ENCODE peak calls at places on chromosomes 5 and 9, in six cellular contexts. L is foreskin fibroblast, J is fibroblast of lung, O is mesothelial cell of epicardium, S is progenitor cell of endocrine pancreas, A is GM20000. D is an unnamed sample.

GRCh38 chr5:131109540-131110255 is 55.4 kb downstream of the HINT1 start:
- DNase-seq in L (peak; percentile 10), J (peak; percentile 55), O (no peak), S (no peak), A (peak; percentile 53), D (peak; percentile 53)

GRCh38 chr5:52063186-52063585 is 679.9 kb downstream of the ISL1 start:
- DNase-seq in L (no peak), J (no peak), O (no peak), S (no peak), A (no peak), D (no peak)

GRCh38 chr5:56169281-56169680 is 63.8 kb downstream of the ANKRD55 start:
- DNase-seq in L (no peak), J (no peak), O (no peak), S (no peak), A (no peak), D (no peak)

GRCh38 chr5:1291611-1292080 is 3.2 kb downstream of the TERT start:
- DNase-seq in L (no peak), J (no peak), O (peak; percentile 31), S (no peak), A (no peak), D (no peak)

GRCh38 chr5:11977904-11978303 is 73.7 kb upstream of the CTNND2 start:
- DNase-seq in L (no peak), J (no peak), O (no peak), S (no peak), A (no peak), D (no peak)

GRCh38 chr9:138008081-138008841 is 130.7 kb downstream of the CACNA1B start:
- DNase-seq in L (no peak), J (no peak), O (peak; percentile 35), S (peak; percentile 7), A (no peak), D (no peak)

GRCh38 chr9:130263601-130264413 is 1.8 kb upstream of the HMCN2 start:
- DNase-seq in L (no peak), J (no peak), O (no peak), S (no peak), A (no peak), D (peak; percentile 4)

GRCh38 chr9:19113964-19114679 is 11.4 kb upstream of the HAUS6 start:
- DNase-seq in L (no peak), J (no peak), O (no peak), S (no peak), A (no peak), D (no peak)

GRCh38 chr5:60312098-60312497 is 387.9 kb downstream of the DEPDC1B start:
- DNase-seq in L (no peak), J (no peak), O (no peak), S (no peak), A (no peak), D (no peak)

GRCh38 chr9:105262497-105262896 is 18.0 kb downstream of the SLC44A1 start:
- DNase-seq in L (no peak), J (no peak), O (no peak), S (no peak), A (no peak), D (no peak)

GRCh38 chr9:86034863-86035734 is 64.3 kb downstream of the GOLM1 start:
- DNase-seq in L (peak; percentile 20), J (peak; percentile 57), O (no peak), S (no peak), A (peak; percentile 48), D (peak; percentile 64)

GRCh38 chr5:6483880-6484382 is 35.3 kb downstream of the UBE2QL1 start:
- DNase-seq in L (no peak), J (no peak), O (no peak), S (no peak), A (peak; percentile 81), D (peak; percentile 86)

GRCh38 chr9:12774861-12775367 is at the start of gene LURAP1L:
- DNase-seq in L (peak; percentile 74), J (peak; percentile 94), O (peak; percentile 42), S (no peak), A (peak; percentile 30), D (peak; percentile 8)

GRCh38 chr5:61504143-61504542 is 172.1 kb downstream of the ZSWIM6 start:
- DNase-seq in L (no peak), J (no peak), O (no peak), S (no peak), A (no peak), D (no peak)

GRCh38 chr9:98885575-98886292 is 58.0 kb upstream of the COL15A1 start:
- DNase-seq in L (no peak), J (no peak), O (no peak), S (no peak), A (no peak), D (no peak)

GRCh38 chr9:112031400-112031799 is 134.8 kb downstream of the UGCG start:
- DNase-seq in L (no peak), J (no peak), O (no peak), S (no peak), A (no peak), D (no peak)

GRCh38 chr9:72476617-72477375 is 44.6 kb upstream of the TMC1 start:
- DNase-seq in L (peak; percentile 80), J (peak; percentile 44), O (no peak), S (no peak), A (no peak), D (no peak)

GRCh38 chr5:157994906-157995519 is 136.1 kb upstream of the CLINT1 start:
- DNase-seq in L (peak; percentile 17), J (peak; percentile 52), O (peak; percentile 60), S (peak; percentile 59), A (peak; percentile 70), D (peak; percentile 63)

GRCh38 chr5:151020304-151021031 is at the start of gene GPX3:
- DNase-seq in L (no peak), J (peak; percentile 53), O (peak; percentile 68), S (peak; percentile 75), A (peak; percentile 69), D (peak; percentile 76)

GRCh38 chr9:8872802-8873201 is 1073.2 kb upstream of the DMAC1 start:
- DNase-seq in L (no peak), J (no peak), O (no peak), S (no peak), A (no peak), D (no peak)

GRCh38 chr9:126690431-126691051 is 76.8 kb downstream of the LMX1B start:
- DNase-seq in L (no peak), J (no peak), O (peak; percentile 80), S (peak; percentile 78), A (peak; percentile 86), D (peak; percentile 79)

GRCh38 chr9:104386425-104387069 is 117.5 kb upstream of the OR13F1 start:
- DNase-seq in L (peak; percentile 1), J (peak; percentile 45), O (no peak), S (no peak), A (no peak), D (peak; percentile 22)

DNA sequence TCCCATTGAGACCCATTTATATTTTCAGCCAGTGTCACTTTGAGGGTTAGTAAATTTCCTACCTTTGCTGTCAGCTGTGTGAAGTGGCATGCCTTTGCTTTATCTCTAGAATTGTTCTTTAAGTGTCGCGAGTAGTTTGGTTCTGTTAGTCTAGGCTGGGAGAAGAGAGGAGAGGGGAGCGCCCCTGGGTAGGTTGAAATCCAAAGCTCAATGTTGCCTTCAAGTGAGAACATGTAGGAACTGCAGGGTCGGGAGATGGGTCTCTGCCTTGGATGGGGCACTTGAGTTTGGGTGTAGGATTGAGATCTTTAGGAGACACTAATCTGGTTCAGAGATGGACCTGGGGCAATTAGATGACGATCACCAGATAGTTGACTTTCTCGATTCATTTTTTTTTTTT is 46.3 kb downstream of the STC2 start:
- DNase-seq in L (no peak), J (peak; percentile 7), O (no peak), S (no peak), A (no peak), D (no peak)
- TF ChIP-seq CTCF in L (peak; percentile 24), J (peak; percentile 25), O (no peak), S (peak; percentile 45), A (no peak), D (no peak)

DNA sequence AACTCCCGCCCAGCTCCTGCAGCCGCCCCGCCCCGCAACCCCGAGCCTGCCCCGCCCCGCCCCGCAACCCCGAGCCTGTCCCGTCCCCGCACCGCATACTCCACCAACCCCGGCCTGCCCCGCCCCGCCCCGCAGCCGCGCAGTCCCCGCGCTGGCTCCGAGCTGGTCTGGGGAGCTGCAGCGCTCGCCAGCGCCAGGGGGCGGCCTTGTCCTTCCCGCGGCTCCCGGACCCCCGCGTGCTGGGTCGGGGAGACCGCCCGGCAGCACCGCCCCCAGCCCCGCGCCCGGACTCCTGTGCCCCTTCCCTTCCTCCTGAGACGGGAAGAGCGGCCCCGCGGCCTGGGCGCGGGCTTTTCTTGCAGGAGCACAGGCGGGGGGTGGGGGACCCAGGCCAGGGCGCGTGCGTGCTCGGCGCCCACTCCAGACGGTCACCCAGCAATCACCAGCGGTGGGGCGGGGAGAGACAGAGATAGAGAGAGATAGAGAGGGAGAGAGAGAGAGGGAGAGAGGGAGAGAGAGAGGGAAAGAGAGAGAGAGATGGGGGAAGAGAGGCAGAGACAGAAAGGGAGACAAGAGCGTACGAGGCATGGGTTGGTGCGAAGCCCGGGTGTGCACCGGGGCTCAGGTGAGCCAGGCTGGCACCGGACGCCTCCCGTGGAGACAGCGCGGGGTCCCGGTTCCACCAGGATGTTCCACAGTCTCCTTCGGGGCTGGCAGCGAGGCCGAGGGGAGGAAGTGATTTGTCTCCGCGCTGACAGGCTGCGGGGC is 14.7 kb upstream of the TMEM250 start:
- DNase-seq in L (no peak), J (peak; percentile 12), O (peak; percentile 74), S (peak; percentile 64), A (peak; percentile 74), D (no peak)
- TF ChIP-seq CTCF in L (peak; percentile 33), J (peak; percentile 33), O (peak; percentile 56), S (peak; percentile 64), A (no peak), D (peak; percentile 27)

GRCh38 chr5:123044926-123045617 is 8.5 kb upstream of the PPIC start:
- DNase-seq in L (no peak), J (no peak), O (no peak), S (no peak), A (no peak), D (no peak)
- TF ChIP-seq CTCF in L (no peak), J (no peak), O (no peak), S (no peak), A (no peak), D (no peak)

GRCh38 chr5:80479713-80480112 is 8.2 kb upstream of the FAM151B start:
- DNase-seq in L (no peak), J (no peak), O (no peak), S (no peak), A (no peak), D (no peak)

GRCh38 chr5:80483636-80484232 is 4.2 kb upstream of the FAM151B start:
- DNase-seq in L (no peak), J (no peak), O (no peak), S (no peak), A (no peak), D (no peak)

GRCh38 chr5:80480354-80480753 is 7.5 kb upstream of the FAM151B start:
- DNase-seq in L (no peak), J (no peak), O (no peak), S (no peak), A (no peak), D (no peak)

GRCh38 chr5:80481019-80481893 is 6.6 kb upstream of the FAM151B start:
- DNase-seq in L (peak; percentile 40), J (peak; percentile 69), O (no peak), S (no peak), A (peak; percentile 60), D (peak; percentile 55)
- TF ChIP-seq CTCF in L (peak; percentile 90), J (peak; percentile 67), O (no peak), S (peak; percentile 69), A (peak; percentile 50), D (peak; percentile 73)

GRCh38 chr9:101727621-101728524 is 10.6 kb downstream of the GRIN3A start:
- DNase-seq in L (no peak), J (peak; percentile 6), O (no peak), S (no peak), A (peak; percentile 60), D (peak; percentile 29)
- TF ChIP-seq CTCF in L (peak; percentile 63), J (peak; percentile 45), O (peak; percentile 39), S (peak; percentile 56), A (peak; percentile 60), D (peak; percentile 50)

GRCh38 chr9:21889673-21890072 is 87.2 kb downstream of the MTAP start:
- DNase-seq in L (no peak), J (no peak), O (no peak), S (no peak), A (no peak), D (no peak)
- TF ChIP-seq CTCF in L (no peak), J (no peak), O (no peak), S (no peak), A (no peak), D (no peak)

D was measured in GM10248.